ENCODE peak calls at places on chromosomes 16 and 17, in ten cellular contexts. One of them, this sample, is unnamed.

GRCh38 chr16:63983401-63983800 is 1138.5 kb downstream of the CDH11 start:
- DNase-seq in T-cell: no peak
- DNase-seq in heart right ventricle: no peak
- DNase-seq in HEK293T: no peak
- DNase-seq in HCT116: no peak
- DNase-seq in myocyte: no peak
- DNase-seq in skeletal muscle cell: no peak
- DNase-seq in stimulated activated CD4-positive, alpha-beta T cell treated with anti-CD3 and anti-CD28 coated beads, Interleukin-2, amount 100 ng/mL, for 24 hours: no peak
- DNase-seq in aorta: no peak
- DNase-seq in adipocyte: no peak
- DNase-seq in this sample: no peak

GRCh38 chr17:68718465-68718864 is 117.3 kb upstream of the FAM20A start:
- DNase-seq in heart right ventricle: no peak
- DNase-seq in HEK293T: no peak
- DNase-seq in myocyte: no peak
- DNase-seq in adipocyte: no peak
- DNase-seq in T-cell: no peak
- DNase-seq in aorta: no peak
- DNase-seq in stimulated activated CD4-positive, alpha-beta T cell treated with anti-CD3 and anti-CD28 coated beads, Interleukin-2, amount 100 ng/mL, for 24 hours: no peak
- DNase-seq in HCT116: no peak
- DNase-seq in skeletal muscle cell: no peak
- DNase-seq in this sample: no peak

GRCh38 chr17:61475726-61476125 is 23.5 kb downstream of the TBX4 start:
- DNase-seq in HCT116: no peak
- DNase-seq in heart right ventricle: no peak
- DNase-seq in stimulated activated CD4-positive, alpha-beta T cell treated with anti-CD3 and anti-CD28 coated beads, Interleukin-2, amount 100 ng/mL, for 24 hours: no peak
- DNase-seq in adipocyte: peak
- DNase-seq in skeletal muscle cell: peak
- DNase-seq in myocyte: no peak
- DNase-seq in aorta: no peak
- DNase-seq in HEK293T: no peak
- DNase-seq in T-cell: no peak
- DNase-seq in this sample: no peak

GRCh38 chr16:70770291-70770967 is 30.5 kb downstream of the VAC14 start:
- DNase-seq in aorta: no peak
- DNase-seq in stimulated activated CD4-positive, alpha-beta T cell treated with anti-CD3 and anti-CD28 coated beads, Interleukin-2, amount 100 ng/mL, for 24 hours: no peak
- DNase-seq in skeletal muscle cell: no peak
- DNase-seq in HEK293T: no peak
- DNase-seq in T-cell: no peak
- DNase-seq in HCT116: no peak
- DNase-seq in adipocyte: no peak
- DNase-seq in myocyte: no peak
- DNase-seq in heart right ventricle: no peak
- DNase-seq in this sample: no peak

GRCh38 chr16:85627835-85628556 is 14.9 kb downstream of the GSE1 start:
- DNase-seq in stimulated activated CD4-positive, alpha-beta T cell treated with anti-CD3 and anti-CD28 coated beads, Interleukin-2, amount 100 ng/mL, for 24 hours: no peak
- DNase-seq in myocyte: peak
- DNase-seq in adipocyte: no peak
- DNase-seq in HEK293T: no peak
- DNase-seq in skeletal muscle cell: no peak
- DNase-seq in T-cell: no peak
- DNase-seq in HCT116: no peak
- DNase-seq in aorta: no peak
- DNase-seq in heart right ventricle: peak
- DNase-seq in this sample: no peak

GRCh38 chr16:14386115-14386514 is 243.9 kb downstream of the PARN start:
- DNase-seq in aorta: no peak
- DNase-seq in T-cell: no peak
- DNase-seq in HCT116: no peak
- DNase-seq in skeletal muscle cell: no peak
- DNase-seq in stimulated activated CD4-positive, alpha-beta T cell treated with anti-CD3 and anti-CD28 coated beads, Interleukin-2, amount 100 ng/mL, for 24 hours: no peak
- DNase-seq in HEK293T: no peak
- DNase-seq in heart right ventricle: no peak
- DNase-seq in adipocyte: no peak
- DNase-seq in myocyte: no peak
- DNase-seq in this sample: no peak

GRCh38 chr17:38322156-38322779 is 21.5 kb downstream of the GPR179 start:
- DNase-seq in aorta: peak
- DNase-seq in myocyte: peak
- DNase-seq in stimulated activated CD4-positive, alpha-beta T cell treated with anti-CD3 and anti-CD28 coated beads, Interleukin-2, amount 100 ng/mL, for 24 hours: peak
- DNase-seq in HCT116: peak
- DNase-seq in T-cell: peak
- DNase-seq in adipocyte: peak
- DNase-seq in HEK293T: peak
- DNase-seq in skeletal muscle cell: peak
- DNase-seq in heart right ventricle: peak
- DNase-seq in this sample: peak

GRCh38 chr16:71637398-71637797 is 11.4 kb downstream of the MARVELD3 start:
- DNase-seq in myocyte: peak
- DNase-seq in HEK293T: peak
- DNase-seq in aorta: no peak
- DNase-seq in T-cell: no peak
- DNase-seq in skeletal muscle cell: peak
- DNase-seq in adipocyte: peak
- DNase-seq in heart right ventricle: no peak
- DNase-seq in HCT116: no peak
- DNase-seq in stimulated activated CD4-positive, alpha-beta T cell treated with anti-CD3 and anti-CD28 coated beads, Interleukin-2, amount 100 ng/mL, for 24 hours: no peak
- DNase-seq in this sample: no peak

GRCh38 chr17:63331301-63331700 is 114.8 kb downstream of the CYB561 start:
- DNase-seq in T-cell: no peak
- DNase-seq in stimulated activated CD4-positive, alpha-beta T cell treated with anti-CD3 and anti-CD28 coated beads, Interleukin-2, amount 100 ng/mL, for 24 hours: no peak
- DNase-seq in HEK293T: no peak
- DNase-seq in aorta: no peak
- DNase-seq in adipocyte: no peak
- DNase-seq in heart right ventricle: no peak
- DNase-seq in skeletal muscle cell: no peak
- DNase-seq in myocyte: no peak
- DNase-seq in HCT116: no peak
- DNase-seq in this sample: no peak

GRCh38 chr17:4738136-4739121 is 1.2 kb upstream of the ZMYND15 start:
- DNase-seq in heart right ventricle: no peak
- DNase-seq in T-cell: peak
- DNase-seq in aorta: no peak
- DNase-seq in HEK293T: no peak
- DNase-seq in myocyte: no peak
- DNase-seq in stimulated activated CD4-positive, alpha-beta T cell treated with anti-CD3 and anti-CD28 coated beads, Interleukin-2, amount 100 ng/mL, for 24 hours: no peak
- DNase-seq in skeletal muscle cell: no peak
- DNase-seq in HCT116: no peak
- DNase-seq in adipocyte: no peak
- DNase-seq in this sample: no peak

GRCh38 chr16:35626051-35626450 is 2166.6 kb downstream of the TP53TG3F start:
- DNase-seq in aorta: no peak
- DNase-seq in myocyte: no peak
- DNase-seq in stimulated activated CD4-positive, alpha-beta T cell treated with anti-CD3 and anti-CD28 coated beads, Interleukin-2, amount 100 ng/mL, for 24 hours: no peak
- DNase-seq in HEK293T: no peak
- DNase-seq in skeletal muscle cell: no peak
- DNase-seq in adipocyte: no peak
- DNase-seq in T-cell: no peak
- DNase-seq in heart right ventricle: no peak
- DNase-seq in HCT116: no peak
- DNase-seq in this sample: no peak

GRCh38 chr16:63192969-63193368 is 1156.7 kb upstream of the CDH8 start:
- DNase-seq in stimulated activated CD4-positive, alpha-beta T cell treated with anti-CD3 and anti-CD28 coated beads, Interleukin-2, amount 100 ng/mL, for 24 hours: no peak
- DNase-seq in HEK293T: no peak
- DNase-seq in skeletal muscle cell: no peak
- DNase-seq in heart right ventricle: no peak
- DNase-seq in myocyte: no peak
- DNase-seq in adipocyte: no peak
- DNase-seq in HCT116: no peak
- DNase-seq in T-cell: no peak
- DNase-seq in aorta: no peak
- DNase-seq in this sample: no peak

GRCh38 chr17:42310281-42311156 is 22.2 kb downstream of the STAT5A start:
- DNase-seq in HEK293T: no peak
- DNase-seq in adipocyte: no peak
- DNase-seq in T-cell: no peak
- DNase-seq in myocyte: no peak
- DNase-seq in skeletal muscle cell: no peak
- DNase-seq in aorta: no peak
- DNase-seq in heart right ventricle: no peak
- DNase-seq in stimulated activated CD4-positive, alpha-beta T cell treated with anti-CD3 and anti-CD28 coated beads, Interleukin-2, amount 100 ng/mL, for 24 hours: peak
- DNase-seq in HCT116: no peak
- DNase-seq in this sample: no peak

GRCh38 chr17:17190188-17190587 is 15.9 kb downstream of the PLD6 start:
- DNase-seq in HEK293T: no peak
- DNase-seq in myocyte: peak
- DNase-seq in HCT116: no peak
- DNase-seq in heart right ventricle: no peak
- DNase-seq in skeletal muscle cell: no peak
- DNase-seq in stimulated activated CD4-positive, alpha-beta T cell treated with anti-CD3 and anti-CD28 coated beads, Interleukin-2, amount 100 ng/mL, for 24 hours: no peak
- DNase-seq in T-cell: no peak
- DNase-seq in adipocyte: no peak
- DNase-seq in aorta: no peak
- DNase-seq in this sample: no peak

GRCh38 chr16:78560997-78561396 is 461.5 kb downstream of the WWOX start:
- DNase-seq in stimulated activated CD4-positive, alpha-beta T cell treated with anti-CD3 and anti-CD28 coated beads, Interleukin-2, amount 100 ng/mL, for 24 hours: no peak
- DNase-seq in myocyte: no peak
- DNase-seq in HEK293T: no peak
- DNase-seq in adipocyte: no peak
- DNase-seq in skeletal muscle cell: no peak
- DNase-seq in T-cell: no peak
- DNase-seq in aorta: no peak
- DNase-seq in HCT116: no peak
- DNase-seq in heart right ventricle: no peak
- DNase-seq in this sample: no peak

GRCh38 chr16:6482861-6483530 is 849.6 kb upstream of the RBFOX1 start:
- DNase-seq in adipocyte: no peak
- DNase-seq in T-cell: no peak
- DNase-seq in heart right ventricle: no peak
- DNase-seq in HEK293T: no peak
- DNase-seq in stimulated activated CD4-positive, alpha-beta T cell treated with anti-CD3 and anti-CD28 coated beads, Interleukin-2, amount 100 ng/mL, for 24 hours: no peak
- DNase-seq in myocyte: no peak
- DNase-seq in HCT116: no peak
- DNase-seq in aorta: peak
- DNase-seq in skeletal muscle cell: no peak
- DNase-seq in this sample: no peak

GRCh38 chr17:40358323-40359038 is 6.1 kb downstream of the GJD3 start:
- DNase-seq in stimulated activated CD4-positive, alpha-beta T cell treated with anti-CD3 and anti-CD28 coated beads, Interleukin-2, amount 100 ng/mL, for 24 hours: peak
- DNase-seq in HEK293T: peak
- DNase-seq in myocyte: peak
- DNase-seq in T-cell: peak
- DNase-seq in aorta: peak
- DNase-seq in adipocyte: peak
- DNase-seq in HCT116: peak
- DNase-seq in heart right ventricle: peak
- DNase-seq in skeletal muscle cell: no peak
- DNase-seq in this sample: peak

GRCh38 chr17:7238418-7239090 is 703 bp downstream of the PHF23 start:
- DNase-seq in HEK293T: no peak
- DNase-seq in myocyte: peak
- DNase-seq in adipocyte: peak
- DNase-seq in stimulated activated CD4-positive, alpha-beta T cell treated with anti-CD3 and anti-CD28 coated beads, Interleukin-2, amount 100 ng/mL, for 24 hours: no peak
- DNase-seq in T-cell: no peak
- DNase-seq in skeletal muscle cell: no peak
- DNase-seq in heart right ventricle: no peak
- DNase-seq in aorta: no peak
- DNase-seq in HCT116: no peak
- DNase-seq in this sample: no peak

GRCh38 chr17:40450175-40450574 is 6.9 kb downstream of the IGFBP4 start:
- DNase-seq in T-cell: no peak
- DNase-seq in heart right ventricle: no peak
- DNase-seq in HCT116: peak
- DNase-seq in aorta: no peak
- DNase-seq in adipocyte: peak
- DNase-seq in HEK293T: peak
- DNase-seq in myocyte: no peak
- DNase-seq in stimulated activated CD4-positive, alpha-beta T cell treated with anti-CD3 and anti-CD28 coated beads, Interleukin-2, amount 100 ng/mL, for 24 hours: peak
- DNase-seq in skeletal muscle cell: no peak
- DNase-seq in this sample: no peak

GRCh38 chr17:1227917-1228751 is 42.1 kb upstream of the BHLHA9 start:
- DNase-seq in myocyte: no peak
- DNase-seq in adipocyte: no peak
- DNase-seq in T-cell: no peak
- DNase-seq in skeletal muscle cell: no peak
- DNase-seq in HEK293T: no peak
- DNase-seq in stimulated activated CD4-positive, alpha-beta T cell treated with anti-CD3 and anti-CD28 coated beads, Interleukin-2, amount 100 ng/mL, for 24 hours: no peak
- DNase-seq in HCT116: no peak
- DNase-seq in heart right ventricle: peak
- DNase-seq in aorta: no peak
- DNase-seq in this sample: no peak

GRCh38 chr16:87628940-87629339 is 26.6 kb downstream of the JPH3 start:
- DNase-seq in stimulated activated CD4-positive, alpha-beta T cell treated with anti-CD3 and anti-CD28 coated beads, Interleukin-2, amount 100 ng/mL, for 24 hours: no peak
- DNase-seq in skeletal muscle cell: no peak
- DNase-seq in HEK293T: no peak
- DNase-seq in myocyte: peak
- DNase-seq in HCT116: no peak
- DNase-seq in T-cell: no peak
- DNase-seq in heart right ventricle: no peak
- DNase-seq in aorta: no peak
- DNase-seq in adipocyte: peak
- DNase-seq in this sample: no peak

GRCh38 chr17:43721537-43722268 is 36.9 kb downstream of the SOST start:
- DNase-seq in aorta: no peak
- DNase-seq in myocyte: no peak
- DNase-seq in skeletal muscle cell: no peak
- DNase-seq in HEK293T: no peak
- DNase-seq in T-cell: no peak
- DNase-seq in HCT116: no peak
- DNase-seq in heart right ventricle: no peak
- DNase-seq in adipocyte: peak
- DNase-seq in stimulated activated CD4-positive, alpha-beta T cell treated with anti-CD3 and anti-CD28 coated beads, Interleukin-2, amount 100 ng/mL, for 24 hours: no peak
- DNase-seq in this sample: no peak

GRCh38 chr16:3578610-3579551 is 1.7 kb upstream of the NLRC3 start:
- DNase-seq in myocyte: peak
- DNase-seq in skeletal muscle cell: no peak
- DNase-seq in HCT116: no peak
- DNase-seq in adipocyte: peak
- DNase-seq in T-cell: peak
- DNase-seq in aorta: no peak
- DNase-seq in stimulated activated CD4-positive, alpha-beta T cell treated with anti-CD3 and anti-CD28 coated beads, Interleukin-2, amount 100 ng/mL, for 24 hours: peak
- DNase-seq in heart right ventricle: no peak
- DNase-seq in HEK293T: no peak
- DNase-seq in this sample: peak

GRCh38 chr17:76612977-76613851 is 27.6 kb upstream of the ST6GALNAC2 start:
- DNase-seq in stimulated activated CD4-positive, alpha-beta T cell treated with anti-CD3 and anti-CD28 coated beads, Interleukin-2, amount 100 ng/mL, for 24 hours: no peak
- DNase-seq in skeletal muscle cell: no peak
- DNase-seq in myocyte: no peak
- DNase-seq in HCT116: peak
- DNase-seq in adipocyte: no peak
- DNase-seq in T-cell: no peak
- DNase-seq in heart right ventricle: no peak
- DNase-seq in HEK293T: peak
- DNase-seq in aorta: peak
- DNase-seq in this sample: no peak